ENCODE peak calls at places on chromosomes 16 and 17, in seven cellular contexts. I is sigmoid colon; V is psoas muscle; N is stomach; M is CD4-positive, CD25-positive, alpha-beta regulatory T cell; F is thoracic aorta; T is aorta. W is an unnamed sample.

GRCh38 chr16:9836118-9836736 is 346.0 kb downstream of the GRIN2A start:
- DNase-seq in I (no peak), V (no peak), N (no peak), M (no peak), F (no peak), T (no peak), W (no peak)

GRCh38 chr17:50570516-50570915 is 10.0 kb downstream of the CACNA1G start:
- DNase-seq in I (no peak), V (no peak), N (no peak), M (no peak), F (no peak), T (no peak), W (no peak)

GRCh38 chr16:3243882-3244281 is 8.9 kb upstream of the ZNF200 start:
- DNase-seq in I (no peak), V (no peak), N (no peak), M (no peak), F (no peak), T (no peak), W (no peak)

GRCh38 chr16:19406891-19407491 is 10.7 kb upstream of the TMC5 start:
- DNase-seq in I (no peak), V (no peak), N (no peak), M (no peak), F (no peak), T (no peak), W (no peak)

GRCh38 chr17:39600469-39601009 is 7.2 kb downstream of the NEUROD2 start:
- DNase-seq in I (no peak), V (no peak), N (no peak), M (no peak), F (no peak), T (no peak), W (no peak)

GRCh38 chr16:69040144-69040909 is 65.1 kb upstream of the HAS3 start:
- DNase-seq in I (peak; percentile 13), V (no peak), N (no peak), M (no peak), F (no peak), T (no peak), W (no peak)

GRCh38 chr16:2860826-2861567 is 3.0 kb upstream of the PRSS22 start:
- DNase-seq in I (no peak), V (no peak), N (no peak), M (no peak), F (no peak), T (no peak), W (no peak)

GRCh38 chr17:8518346-8518745 is 82.7 kb downstream of the NDEL1 start:
- DNase-seq in I (no peak), V (no peak), N (no peak), M (no peak), F (no peak), T (no peak), W (no peak)

GRCh38 chr17:1908699-1909309 is 79.0 kb downstream of the RPA1 start:
- DNase-seq in I (peak; percentile 75), V (peak; percentile 37), N (peak; percentile 65), M (peak; percentile 53), F (peak; percentile 7), T (no peak), W (peak; percentile 46)

GRCh38 chr16:15644306-15644961 is 1.5 kb upstream of the MARF1 start:
- DNase-seq in I (no peak), V (no peak), N (no peak), M (no peak), F (no peak), T (no peak), W (no peak)

GRCh38 chr17:76071497-76072148 is 694 bp downstream of the SRP68 start:
- DNase-seq in I (no peak), V (no peak), N (no peak), M (peak; percentile 46), F (no peak), T (no peak), W (no peak)

GRCh38 chr17:76558210-76559095 is 18.6 kb downstream of the PRCD start:
- DNase-seq in I (no peak), V (no peak), N (no peak), M (peak; percentile 51), F (no peak), T (no peak), W (no peak)

GRCh38 chr16:46789499-46790414 is 41.2 kb downstream of the C16orf87 start:
- DNase-seq in I (peak; percentile 82), V (peak; percentile 76), N (peak; percentile 82), M (peak; percentile 83), F (peak; percentile 19), T (peak; percentile 92), W (peak; percentile 79)

GRCh38 chr17:34598161-34598776 is 18.9 kb downstream of the TMEM132E start:
- DNase-seq in I (no peak), V (no peak), N (no peak), M (no peak), F (no peak), T (no peak), W (no peak)

GRCh38 chr17:61669522-61669921 is 78.5 kb upstream of the NACA2 start:
- DNase-seq in I (no peak), V (no peak), N (no peak), M (no peak), F (no peak), T (no peak), W (no peak)

GRCh38 chr17:67617304-67617899 is 100.3 kb upstream of the NOL11 start:
- DNase-seq in I (no peak), V (no peak), N (no peak), M (no peak), F (no peak), T (no peak), W (no peak)

GRCh38 chr17:82966415-82966814 is 113.0 kb upstream of the METRNL start:
- DNase-seq in I (no peak), V (no peak), N (no peak), M (no peak), F (no peak), T (no peak), W (no peak)

GRCh38 chr16:14958970-14959369 is 15.9 kb upstream of the PDXDC1 start:
- DNase-seq in I (no peak), V (no peak), N (no peak), M (no peak), F (no peak), T (no peak), W (no peak)

GRCh38 chr16:86045601-86045971 is 146.6 kb downstream of the IRF8 start:
- DNase-seq in I (peak; percentile 9), V (no peak), N (no peak), M (no peak), F (no peak), T (no peak), W (no peak)

GRCh38 chr17:62807812-62808575 is at the start of gene MARCHF10:
- DNase-seq in I (no peak), V (no peak), N (peak; percentile 28), M (peak; percentile 16), F (no peak), T (peak; percentile 75), W (peak; percentile 35)

GRCh38 chr17:6592193-6592592 is 35.8 kb upstream of the PITPNM3 start:
- DNase-seq in I (no peak), V (no peak), N (no peak), M (no peak), F (no peak), T (no peak), W (no peak)
- H3K36me3 ChIP-seq in I (peaks cover 60% of the 10 kb centered on the region), V (peaks cover 77% of the 10 kb centered on the region), N (peaks cover 55% of the 10 kb centered on the region), M (peaks cover 69% of the 10 kb centered on the region), F (peaks cover 49% of the 10 kb centered on the region), T (peaks cover 23% of the 10 kb centered on the region), W (peaks cover 3% of the 10 kb centered on the region)

DNA sequence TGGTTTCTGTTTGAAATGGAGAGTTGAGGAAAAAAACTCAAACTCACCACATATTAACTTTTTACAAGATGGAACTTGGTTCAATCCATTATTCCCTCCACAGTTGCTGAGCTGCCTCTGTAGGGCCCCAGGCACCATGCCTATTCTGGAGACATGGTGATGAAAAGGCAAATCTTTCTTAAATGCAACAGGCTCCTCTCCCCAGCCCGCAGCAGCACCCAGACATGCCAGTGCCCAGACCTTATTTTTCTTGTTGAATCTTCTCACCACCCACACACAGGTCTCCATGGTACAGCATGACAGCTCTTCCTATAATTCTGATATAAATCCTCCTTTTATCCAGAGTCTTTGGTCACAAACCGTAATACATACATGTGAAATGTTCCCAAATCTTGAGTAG is 7.6 kb downstream of the CYTH1 start:
- DNase-seq in I (peak; percentile 50), V (no peak), N (no peak), M (peak; percentile 36), F (no peak), T (no peak), W (no peak)
- H3K4me1 ChIP-seq in I (peaks cover 8% of the 10 kb centered on the region), V (peaks cover 34% of the 10 kb centered on the region), N (peaks cover 8% of the 10 kb centered on the region), M (peaks cover 98% of the 10 kb centered on the region), F (no peaks in the 10 kb centered on the region), T (no peaks in the 10 kb centered on the region), W (no peaks in the 10 kb centered on the region)

DNA sequence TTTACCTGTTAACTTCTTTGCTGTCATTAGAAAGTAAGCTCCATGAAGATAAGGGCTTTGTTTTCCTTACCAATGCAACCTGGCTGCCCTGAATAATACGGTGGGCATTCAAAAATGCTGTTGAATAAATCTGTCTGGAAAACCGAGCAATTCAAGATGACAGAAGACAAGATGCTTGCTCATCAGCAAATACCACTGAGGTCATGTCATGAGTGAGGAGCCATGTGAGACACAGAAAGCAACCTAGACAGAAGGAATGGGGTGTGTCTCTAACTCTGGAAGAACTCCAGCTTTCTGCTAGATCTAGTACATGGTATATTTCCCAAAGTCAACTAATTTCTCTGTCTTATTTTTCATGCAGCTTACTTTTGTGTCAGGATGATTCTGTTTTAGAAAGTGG is 64.2 kb downstream of the STH start:
- DNase-seq in I (no peak), V (no peak), N (no peak), M (no peak), F (no peak), T (no peak), W (no peak)
- H3K36me3 ChIP-seq in I (peaks cover 11% of the 10 kb centered on the region), V (peaks cover 36% of the 10 kb centered on the region), N (peaks cover 20% of the 10 kb centered on the region), M (peaks cover 70% of the 10 kb centered on the region), F (peaks cover 25% of the 10 kb centered on the region), T (peaks cover 6% of the 10 kb centered on the region), W (peaks cover 8% of the 10 kb centered on the region)

GRCh38 chr17:81039854-81040758 is 5.2 kb downstream of the BAIAP2 start:
- DNase-seq in I (no peak), V (no peak), N (no peak), M (no peak), F (no peak), T (no peak), W (peak; percentile 71)

GRCh38 chr17:81039096-81039495 is 4.1 kb downstream of the BAIAP2 start:
- DNase-seq in I (no peak), V (no peak), N (no peak), M (no peak), F (no peak), T (no peak), W (peak; percentile 35)

GRCh38 chr17:81043319-81043724 is 8.4 kb downstream of the BAIAP2 start:
- DNase-seq in I (no peak), V (no peak), N (no peak), M (no peak), F (no peak), T (no peak), W (no peak)

GRCh38 chr17:81042606-81043005 is 7.7 kb downstream of the BAIAP2 start:
- DNase-seq in I (no peak), V (no peak), N (no peak), M (no peak), F (no peak), T (no peak), W (no peak)

DNA sequence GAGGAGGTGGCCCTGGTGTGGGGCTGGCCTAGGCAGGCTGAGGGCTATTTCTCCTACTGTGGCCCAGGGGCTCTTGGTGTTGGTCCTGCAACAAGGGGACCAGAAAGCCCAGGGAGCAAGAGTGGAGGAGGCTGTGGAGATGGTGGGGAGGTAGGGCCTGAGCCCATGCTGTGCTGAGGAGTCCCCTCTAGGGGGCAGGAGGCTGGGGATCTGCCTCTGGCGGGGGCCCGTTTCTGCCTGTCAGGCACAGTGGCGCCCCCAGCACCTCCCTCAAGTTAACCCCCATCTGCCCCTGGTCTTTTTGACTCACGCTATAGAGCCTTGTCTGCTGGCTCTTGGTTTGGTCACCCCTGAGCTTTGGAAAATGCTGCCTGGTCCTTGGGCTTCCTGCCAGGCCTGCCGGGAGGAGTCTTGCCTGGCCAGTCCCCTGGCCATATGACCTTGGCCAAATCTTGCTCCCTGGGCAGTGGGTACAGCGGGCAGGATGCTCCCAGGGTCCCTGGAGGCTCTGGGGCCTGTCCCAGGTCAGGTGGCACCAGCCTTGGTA is 5.9 kb downstream of the BAIAP2 start:
- DNase-seq in I (no peak), V (no peak), N (no peak), M (no peak), F (no peak), T (no peak), W (no peak)
- H3K4me1 ChIP-seq in I (peaks cover 98% of the 10 kb centered on the region), V (peaks cover 43% of the 10 kb centered on the region), N (peaks cover 88% of the 10 kb centered on the region), M (peaks cover 3% of the 10 kb centered on the region), F (peaks cover 24% of the 10 kb centered on the region), T (no peaks in the 10 kb centered on the region), W (peaks cover 11% of the 10 kb centered on the region)

W was measured in pancreas.